ENCODE peak calls at places on chromosomes 16 and 17, in five cellular contexts. One of them, this sample, is unnamed.

GRCh38 chr16:15477802-15478201 is 43.4 kb downstream of the BMERB1 start:
- DNase-seq in SW480: no peak
- DNase-seq in activated CD8-positive, alpha-beta memory T cell treated with anti-CD3 and anti-CD28 coated beads for 24 hours: no peak
- DNase-seq in stimulated activated CD8-positive, alpha-beta memory T cell treated with anti-CD3 and anti-CD28 coated beads, Interleukin-4, amount 100 ng/mL, for 24 hours: no peak
- DNase-seq in GM06990: no peak
- DNase-seq in this sample: no peak

GRCh38 chr17:4969551-4970231 is 2.1 kb upstream of the SPAG7 start:
- DNase-seq in SW480: peak
- DNase-seq in activated CD8-positive, alpha-beta memory T cell treated with anti-CD3 and anti-CD28 coated beads for 24 hours: peak
- DNase-seq in stimulated activated CD8-positive, alpha-beta memory T cell treated with anti-CD3 and anti-CD28 coated beads, Interleukin-4, amount 100 ng/mL, for 24 hours: no peak
- DNase-seq in GM06990: no peak
- DNase-seq in this sample: no peak

GRCh38 chr16:57906385-57907316 is 64.3 kb downstream of the CNGB1 start:
- DNase-seq in SW480: no peak
- DNase-seq in activated CD8-positive, alpha-beta memory T cell treated with anti-CD3 and anti-CD28 coated beads for 24 hours: peak
- DNase-seq in stimulated activated CD8-positive, alpha-beta memory T cell treated with anti-CD3 and anti-CD28 coated beads, Interleukin-4, amount 100 ng/mL, for 24 hours: no peak
- DNase-seq in GM06990: no peak
- DNase-seq in this sample: no peak

GRCh38 chr17:77151236-77151635 is 10.5 kb downstream of the SEC14L1 start:
- DNase-seq in SW480: no peak
- DNase-seq in activated CD8-positive, alpha-beta memory T cell treated with anti-CD3 and anti-CD28 coated beads for 24 hours: no peak
- DNase-seq in stimulated activated CD8-positive, alpha-beta memory T cell treated with anti-CD3 and anti-CD28 coated beads, Interleukin-4, amount 100 ng/mL, for 24 hours: no peak
- DNase-seq in GM06990: no peak
- DNase-seq in this sample: no peak

GRCh38 chr17:39104657-39105056 is 46.8 kb downstream of the PLXDC1 start:
- DNase-seq in SW480: no peak
- DNase-seq in activated CD8-positive, alpha-beta memory T cell treated with anti-CD3 and anti-CD28 coated beads for 24 hours: no peak
- DNase-seq in stimulated activated CD8-positive, alpha-beta memory T cell treated with anti-CD3 and anti-CD28 coated beads, Interleukin-4, amount 100 ng/mL, for 24 hours: no peak
- DNase-seq in GM06990: no peak
- DNase-seq in this sample: no peak

GRCh38 chr17:81870978-81871386 is at the start of gene ARHGDIA:
- DNase-seq in SW480: no peak
- DNase-seq in activated CD8-positive, alpha-beta memory T cell treated with anti-CD3 and anti-CD28 coated beads for 24 hours: no peak
- DNase-seq in stimulated activated CD8-positive, alpha-beta memory T cell treated with anti-CD3 and anti-CD28 coated beads, Interleukin-4, amount 100 ng/mL, for 24 hours: no peak
- DNase-seq in GM06990: no peak
- DNase-seq in this sample: no peak

GRCh38 chr16:4309833-4310266 is 6.0 kb upstream of the GLIS2 start:
- DNase-seq in SW480: peak
- DNase-seq in activated CD8-positive, alpha-beta memory T cell treated with anti-CD3 and anti-CD28 coated beads for 24 hours: peak
- DNase-seq in stimulated activated CD8-positive, alpha-beta memory T cell treated with anti-CD3 and anti-CD28 coated beads, Interleukin-4, amount 100 ng/mL, for 24 hours: no peak
- DNase-seq in GM06990: peak
- DNase-seq in this sample: peak

GRCh38 chr16:57651344-57652333 is 16.5 kb upstream of the ADGRG3 start:
- DNase-seq in SW480: no peak
- DNase-seq in activated CD8-positive, alpha-beta memory T cell treated with anti-CD3 and anti-CD28 coated beads for 24 hours: no peak
- DNase-seq in stimulated activated CD8-positive, alpha-beta memory T cell treated with anti-CD3 and anti-CD28 coated beads, Interleukin-4, amount 100 ng/mL, for 24 hours: no peak
- DNase-seq in GM06990: no peak
- DNase-seq in this sample: no peak

GRCh38 chr17:31695456-31696090 is 163.5 kb downstream of the COPRS start:
- DNase-seq in SW480: no peak
- DNase-seq in activated CD8-positive, alpha-beta memory T cell treated with anti-CD3 and anti-CD28 coated beads for 24 hours: no peak
- DNase-seq in stimulated activated CD8-positive, alpha-beta memory T cell treated with anti-CD3 and anti-CD28 coated beads, Interleukin-4, amount 100 ng/mL, for 24 hours: no peak
- DNase-seq in GM06990: no peak
- DNase-seq in this sample: no peak

GRCh38 chr17:71163121-71163812 is 957.6 kb upstream of the SOX9 start:
- DNase-seq in SW480: peak
- DNase-seq in activated CD8-positive, alpha-beta memory T cell treated with anti-CD3 and anti-CD28 coated beads for 24 hours: no peak
- DNase-seq in stimulated activated CD8-positive, alpha-beta memory T cell treated with anti-CD3 and anti-CD28 coated beads, Interleukin-4, amount 100 ng/mL, for 24 hours: no peak
- DNase-seq in GM06990: no peak
- DNase-seq in this sample: peak

GRCh38 chr17:8488931-8489330 is 53.2 kb downstream of the NDEL1 start:
- DNase-seq in SW480: peak
- DNase-seq in activated CD8-positive, alpha-beta memory T cell treated with anti-CD3 and anti-CD28 coated beads for 24 hours: no peak
- DNase-seq in stimulated activated CD8-positive, alpha-beta memory T cell treated with anti-CD3 and anti-CD28 coated beads, Interleukin-4, amount 100 ng/mL, for 24 hours: no peak
- DNase-seq in GM06990: no peak
- DNase-seq in this sample: peak

GRCh38 chr17:13416748-13417363 is 184.9 kb downstream of the HS3ST3A1 start:
- DNase-seq in SW480: no peak
- DNase-seq in activated CD8-positive, alpha-beta memory T cell treated with anti-CD3 and anti-CD28 coated beads for 24 hours: no peak
- DNase-seq in stimulated activated CD8-positive, alpha-beta memory T cell treated with anti-CD3 and anti-CD28 coated beads, Interleukin-4, amount 100 ng/mL, for 24 hours: no peak
- DNase-seq in GM06990: no peak
- DNase-seq in this sample: no peak

GRCh38 chr16:56910654-56911539 is 21.0 kb upstream of the HERPUD1 start:
- DNase-seq in SW480: peak
- DNase-seq in activated CD8-positive, alpha-beta memory T cell treated with anti-CD3 and anti-CD28 coated beads for 24 hours: no peak
- DNase-seq in stimulated activated CD8-positive, alpha-beta memory T cell treated with anti-CD3 and anti-CD28 coated beads, Interleukin-4, amount 100 ng/mL, for 24 hours: no peak
- DNase-seq in GM06990: no peak
- DNase-seq in this sample: peak

GRCh38 chr17:61461586-61461966 is 9.4 kb downstream of the TBX4 start:
- DNase-seq in SW480: no peak
- DNase-seq in activated CD8-positive, alpha-beta memory T cell treated with anti-CD3 and anti-CD28 coated beads for 24 hours: peak
- DNase-seq in stimulated activated CD8-positive, alpha-beta memory T cell treated with anti-CD3 and anti-CD28 coated beads, Interleukin-4, amount 100 ng/mL, for 24 hours: no peak
- DNase-seq in GM06990: no peak
- DNase-seq in this sample: no peak

GRCh38 chr16:63983401-63983800 is 1138.5 kb downstream of the CDH11 start:
- DNase-seq in SW480: no peak
- DNase-seq in activated CD8-positive, alpha-beta memory T cell treated with anti-CD3 and anti-CD28 coated beads for 24 hours: no peak
- DNase-seq in stimulated activated CD8-positive, alpha-beta memory T cell treated with anti-CD3 and anti-CD28 coated beads, Interleukin-4, amount 100 ng/mL, for 24 hours: no peak
- DNase-seq in GM06990: no peak
- DNase-seq in this sample: no peak

GRCh38 chr16:83162791-83163190 is 536.0 kb downstream of the CDH13 start:
- DNase-seq in SW480: no peak
- DNase-seq in activated CD8-positive, alpha-beta memory T cell treated with anti-CD3 and anti-CD28 coated beads for 24 hours: no peak
- DNase-seq in stimulated activated CD8-positive, alpha-beta memory T cell treated with anti-CD3 and anti-CD28 coated beads, Interleukin-4, amount 100 ng/mL, for 24 hours: no peak
- DNase-seq in GM06990: no peak
- DNase-seq in this sample: no peak

GRCh38 chr17:31394544-31394943 is 3.1 kb downstream of the RAB11FIP4 start:
- DNase-seq in SW480: no peak
- DNase-seq in activated CD8-positive, alpha-beta memory T cell treated with anti-CD3 and anti-CD28 coated beads for 24 hours: peak
- DNase-seq in stimulated activated CD8-positive, alpha-beta memory T cell treated with anti-CD3 and anti-CD28 coated beads, Interleukin-4, amount 100 ng/mL, for 24 hours: peak
- DNase-seq in GM06990: no peak
- DNase-seq in this sample: peak

GRCh38 chr17:57898487-57899311 is 48.9 kb upstream of the MRPS23 start:
- DNase-seq in SW480: peak
- DNase-seq in activated CD8-positive, alpha-beta memory T cell treated with anti-CD3 and anti-CD28 coated beads for 24 hours: no peak
- DNase-seq in stimulated activated CD8-positive, alpha-beta memory T cell treated with anti-CD3 and anti-CD28 coated beads, Interleukin-4, amount 100 ng/mL, for 24 hours: no peak
- DNase-seq in GM06990: no peak
- DNase-seq in this sample: peak

GRCh38 chr17:29573558-29573870 is 5.0 kb downstream of the TP53I13 start:
- DNase-seq in SW480: no peak
- DNase-seq in activated CD8-positive, alpha-beta memory T cell treated with anti-CD3 and anti-CD28 coated beads for 24 hours: no peak
- DNase-seq in stimulated activated CD8-positive, alpha-beta memory T cell treated with anti-CD3 and anti-CD28 coated beads, Interleukin-4, amount 100 ng/mL, for 24 hours: no peak
- DNase-seq in GM06990: no peak
- DNase-seq in this sample: no peak

GRCh38 chr17:4967539-4968165 is at the start of gene SPAG7:
- DNase-seq in SW480: peak
- DNase-seq in activated CD8-positive, alpha-beta memory T cell treated with anti-CD3 and anti-CD28 coated beads for 24 hours: peak
- DNase-seq in stimulated activated CD8-positive, alpha-beta memory T cell treated with anti-CD3 and anti-CD28 coated beads, Interleukin-4, amount 100 ng/mL, for 24 hours: peak
- DNase-seq in GM06990: peak
- DNase-seq in this sample: peak

GRCh38 chr16:101586-101985 is 23.6 kb downstream of the MPG start:
- DNase-seq in SW480: no peak
- DNase-seq in activated CD8-positive, alpha-beta memory T cell treated with anti-CD3 and anti-CD28 coated beads for 24 hours: no peak
- DNase-seq in stimulated activated CD8-positive, alpha-beta memory T cell treated with anti-CD3 and anti-CD28 coated beads, Interleukin-4, amount 100 ng/mL, for 24 hours: no peak
- DNase-seq in GM06990: no peak
- DNase-seq in this sample: no peak

GRCh38 chr17:50867856-50868438 is 1.8 kb upstream of the TOB1 start:
- DNase-seq in SW480: no peak
- DNase-seq in activated CD8-positive, alpha-beta memory T cell treated with anti-CD3 and anti-CD28 coated beads for 24 hours: no peak
- DNase-seq in stimulated activated CD8-positive, alpha-beta memory T cell treated with anti-CD3 and anti-CD28 coated beads, Interleukin-4, amount 100 ng/mL, for 24 hours: no peak
- DNase-seq in GM06990: no peak
- DNase-seq in this sample: no peak

GRCh38 chr17:78998311-78999055 is 11.1 kb downstream of the CANT1 start:
- DNase-seq in SW480: no peak
- DNase-seq in activated CD8-positive, alpha-beta memory T cell treated with anti-CD3 and anti-CD28 coated beads for 24 hours: no peak
- DNase-seq in stimulated activated CD8-positive, alpha-beta memory T cell treated with anti-CD3 and anti-CD28 coated beads, Interleukin-4, amount 100 ng/mL, for 24 hours: no peak
- DNase-seq in GM06990: no peak
- DNase-seq in this sample: peak

GRCh38 chr17:78607061-78607460 is 29.9 kb upstream of the DNAH17 start:
- DNase-seq in SW480: no peak
- DNase-seq in activated CD8-positive, alpha-beta memory T cell treated with anti-CD3 and anti-CD28 coated beads for 24 hours: no peak
- DNase-seq in stimulated activated CD8-positive, alpha-beta memory T cell treated with anti-CD3 and anti-CD28 coated beads, Interleukin-4, amount 100 ng/mL, for 24 hours: no peak
- DNase-seq in GM06990: no peak
- DNase-seq in this sample: no peak

GRCh38 chr16:27402964-27403600 is 1.1 kb downstream of the IL21R start:
- DNase-seq in SW480: no peak
- DNase-seq in activated CD8-positive, alpha-beta memory T cell treated with anti-CD3 and anti-CD28 coated beads for 24 hours: peak
- DNase-seq in stimulated activated CD8-positive, alpha-beta memory T cell treated with anti-CD3 and anti-CD28 coated beads, Interleukin-4, amount 100 ng/mL, for 24 hours: no peak
- DNase-seq in GM06990: peak
- DNase-seq in this sample: no peak

GRCh38 chr17:78313735-78314648 is 45.9 kb downstream of the SOCS3 start:
- DNase-seq in SW480: peak
- DNase-seq in activated CD8-positive, alpha-beta memory T cell treated with anti-CD3 and anti-CD28 coated beads for 24 hours: peak
- DNase-seq in stimulated activated CD8-positive, alpha-beta memory T cell treated with anti-CD3 and anti-CD28 coated beads, Interleukin-4, amount 100 ng/mL, for 24 hours: peak
- DNase-seq in GM06990: peak
- DNase-seq in this sample: peak

GRCh38 chr16:88469615-88470395 is 16.7 kb downstream of the ZFPM1 start:
- DNase-seq in SW480: no peak
- DNase-seq in activated CD8-positive, alpha-beta memory T cell treated with anti-CD3 and anti-CD28 coated beads for 24 hours: peak
- DNase-seq in stimulated activated CD8-positive, alpha-beta memory T cell treated with anti-CD3 and anti-CD28 coated beads, Interleukin-4, amount 100 ng/mL, for 24 hours: no peak
- DNase-seq in GM06990: no peak
- DNase-seq in this sample: no peak

GRCh38 chr16:87344165-87344930 is 27.2 kb upstream of the C16orf95 start:
- DNase-seq in SW480: no peak
- DNase-seq in activated CD8-positive, alpha-beta memory T cell treated with anti-CD3 and anti-CD28 coated beads for 24 hours: no peak
- DNase-seq in stimulated activated CD8-positive, alpha-beta memory T cell treated with anti-CD3 and anti-CD28 coated beads, Interleukin-4, amount 100 ng/mL, for 24 hours: no peak
- DNase-seq in GM06990: no peak
- DNase-seq in this sample: no peak

GRCh38 chr17:81821603-81822311 is 11.3 kb downstream of the MCRIP1 start:
- DNase-seq in SW480: peak
- DNase-seq in activated CD8-positive, alpha-beta memory T cell treated with anti-CD3 and anti-CD28 coated beads for 24 hours: no peak
- DNase-seq in stimulated activated CD8-positive, alpha-beta memory T cell treated with anti-CD3 and anti-CD28 coated beads, Interleukin-4, amount 100 ng/mL, for 24 hours: no peak
- DNase-seq in GM06990: no peak
- DNase-seq in this sample: peak

GRCh38 chr17:76405967-76406647 is 21.7 kb downstream of the SPHK1 start:
- DNase-seq in SW480: no peak
- DNase-seq in activated CD8-positive, alpha-beta memory T cell treated with anti-CD3 and anti-CD28 coated beads for 24 hours: no peak
- DNase-seq in stimulated activated CD8-positive, alpha-beta memory T cell treated with anti-CD3 and anti-CD28 coated beads, Interleukin-4, amount 100 ng/mL, for 24 hours: no peak
- DNase-seq in GM06990: no peak
- DNase-seq in this sample: no peak

GRCh38 chr17:77433385-77434135 is 292.8 kb downstream of the SEC14L1 start:
- DNase-seq in SW480: no peak
- DNase-seq in activated CD8-positive, alpha-beta memory T cell treated with anti-CD3 and anti-CD28 coated beads for 24 hours: peak
- DNase-seq in stimulated activated CD8-positive, alpha-beta memory T cell treated with anti-CD3 and anti-CD28 coated beads, Interleukin-4, amount 100 ng/mL, for 24 hours: peak
- DNase-seq in GM06990: no peak
- DNase-seq in this sample: no peak

GRCh38 chr17:7823581-7824001 is 10.4 kb upstream of the KDM6B start:
- DNase-seq in SW480: no peak
- DNase-seq in activated CD8-positive, alpha-beta memory T cell treated with anti-CD3 and anti-CD28 coated beads for 24 hours: no peak
- DNase-seq in stimulated activated CD8-positive, alpha-beta memory T cell treated with anti-CD3 and anti-CD28 coated beads, Interleukin-4, amount 100 ng/mL, for 24 hours: no peak
- DNase-seq in GM06990: no peak
- DNase-seq in this sample: no peak

GRCh38 chr16:10576390-10577304 is 3.8 kb downstream of the EMP2 start:
- DNase-seq in SW480: no peak
- DNase-seq in activated CD8-positive, alpha-beta memory T cell treated with anti-CD3 and anti-CD28 coated beads for 24 hours: no peak
- DNase-seq in stimulated activated CD8-positive, alpha-beta memory T cell treated with anti-CD3 and anti-CD28 coated beads, Interleukin-4, amount 100 ng/mL, for 24 hours: no peak
- DNase-seq in GM06990: no peak
- DNase-seq in this sample: no peak

GRCh38 chr16:50195276-50195675 is 42.2 kb downstream of the TENT4B start:
- DNase-seq in SW480: no peak
- DNase-seq in activated CD8-positive, alpha-beta memory T cell treated with anti-CD3 and anti-CD28 coated beads for 24 hours: no peak
- DNase-seq in stimulated activated CD8-positive, alpha-beta memory T cell treated with anti-CD3 and anti-CD28 coated beads, Interleukin-4, amount 100 ng/mL, for 24 hours: no peak
- DNase-seq in GM06990: no peak
- DNase-seq in this sample: no peak

GRCh38 chr16:67084345-67085028 is 25.3 kb upstream of the PHAF1 start:
- DNase-seq in SW480: no peak
- DNase-seq in activated CD8-positive, alpha-beta memory T cell treated with anti-CD3 and anti-CD28 coated beads for 24 hours: no peak
- DNase-seq in stimulated activated CD8-positive, alpha-beta memory T cell treated with anti-CD3 and anti-CD28 coated beads, Interleukin-4, amount 100 ng/mL, for 24 hours: no peak
- DNase-seq in GM06990: peak
- DNase-seq in this sample: no peak

GRCh38 chr17:61454932-61455753 is 2.9 kb downstream of the TBX4 start:
- DNase-seq in SW480: no peak
- DNase-seq in activated CD8-positive, alpha-beta memory T cell treated with anti-CD3 and anti-CD28 coated beads for 24 hours: no peak
- DNase-seq in stimulated activated CD8-positive, alpha-beta memory T cell treated with anti-CD3 and anti-CD28 coated beads, Interleukin-4, amount 100 ng/mL, for 24 hours: no peak
- DNase-seq in GM06990: no peak
- DNase-seq in this sample: no peak

GRCh38 chr17:39036009-39036408 is 68.8 kb upstream of the FBXO47 start:
- DNase-seq in SW480: no peak
- DNase-seq in activated CD8-positive, alpha-beta memory T cell treated with anti-CD3 and anti-CD28 coated beads for 24 hours: no peak
- DNase-seq in stimulated activated CD8-positive, alpha-beta memory T cell treated with anti-CD3 and anti-CD28 coated beads, Interleukin-4, amount 100 ng/mL, for 24 hours: no peak
- DNase-seq in GM06990: no peak
- DNase-seq in this sample: no peak

GRCh38 chr17:79258843-79259242 is 184.2 kb downstream of the ENGASE start:
- DNase-seq in SW480: no peak
- DNase-seq in activated CD8-positive, alpha-beta memory T cell treated with anti-CD3 and anti-CD28 coated beads for 24 hours: no peak
- DNase-seq in stimulated activated CD8-positive, alpha-beta memory T cell treated with anti-CD3 and anti-CD28 coated beads, Interleukin-4, amount 100 ng/mL, for 24 hours: no peak
- DNase-seq in GM06990: no peak
- DNase-seq in this sample: no peak

GRCh38 chr17:29138991-29139682 is 41.1 kb downstream of the MYO18A start:
- DNase-seq in SW480: no peak
- DNase-seq in activated CD8-positive, alpha-beta memory T cell treated with anti-CD3 and anti-CD28 coated beads for 24 hours: peak
- DNase-seq in stimulated activated CD8-positive, alpha-beta memory T cell treated with anti-CD3 and anti-CD28 coated beads, Interleukin-4, amount 100 ng/mL, for 24 hours: no peak
- DNase-seq in GM06990: peak
- DNase-seq in this sample: no peak

GRCh38 chr16:10616744-10617640 is 36.6 kb upstream of the EMP2 start:
- DNase-seq in SW480: peak
- DNase-seq in activated CD8-positive, alpha-beta memory T cell treated with anti-CD3 and anti-CD28 coated beads for 24 hours: no peak
- DNase-seq in stimulated activated CD8-positive, alpha-beta memory T cell treated with anti-CD3 and anti-CD28 coated beads, Interleukin-4, amount 100 ng/mL, for 24 hours: no peak
- DNase-seq in GM06990: no peak
- DNase-seq in this sample: peak

This sample was measured in mucosa of gallbladder.